ENCODE peak calls at places on chromosomes 3 and 15, in five cellular contexts. E is ascending aorta, S is fibroblast of lung, T is tibial nerve, F is endodermal cell. V is an unnamed sample.

GRCh38 chr3:100640633-100641032 is 31.2 kb downstream of the ADGRG7 start:
- DNase-seq in F (no peak), E (no peak), T (no peak), S (no peak), V (no peak)

GRCh38 chr3:196287066-196287404 is 491 bp downstream of the PCYT1A start:
- DNase-seq in E (no peak), T (no peak), S (peak), F (no peak), V (no peak)

GRCh38 chr15:48330045-48330840 is 986 bp upstream of the DUT start:
- DNase-seq in E (no peak), F (no peak), S (peak), T (no peak), V (no peak)

GRCh38 chr3:14127516-14128161 is 2.8 kb downstream of the TMEM43 start:
- DNase-seq in F (peak), S (no peak), T (no peak), E (no peak), V (no peak)

GRCh38 chr15:98216166-98216565 is 255.7 kb downstream of the ARRDC4 start:
- DNase-seq in F (no peak), T (no peak), E (no peak), S (no peak), V (no peak)

GRCh38 chr3:151909720-151910405 is 36.4 kb downstream of the SUCNR1 start:
- DNase-seq in F (no peak), S (no peak), T (no peak), E (no peak), V (no peak)

GRCh38 chr3:157649511-157649910 is 146.3 kb upstream of the VEPH1 start:
- DNase-seq in S (no peak), E (no peak), T (no peak), F (no peak), V (no peak)

GRCh38 chr3:17431004-17431403 is 311.4 kb downstream of the TBC1D5 start:
- DNase-seq in E (no peak), F (no peak), T (no peak), S (peak), V (no peak)

GRCh38 chr3:9130318-9131110 is 118.9 kb downstream of the SRGAP3 start:
- DNase-seq in S (no peak), E (no peak), T (no peak), F (no peak), V (no peak)

GRCh38 chr3:126419151-126419703 is 24.5 kb downstream of the CFAP100 start:
- DNase-seq in E (no peak), S (no peak), F (peak), T (no peak), V (no peak)

GRCh38 chr15:78617131-78617915 is 3.5 kb downstream of the CHRNA3 start:
- DNase-seq in E (no peak), F (no peak), S (no peak), T (no peak), V (no peak)

GRCh38 chr3:15964605-15965061 is 166.9 kb upstream of the ANKRD28 start:
- DNase-seq in E (no peak), F (peak), T (no peak), S (peak), V (peak)
- H3K4me3 ChIP-seq in E (no peak), F (no peak), T (no peak), S (peak), V (no peak)

GRCh38 chr3:69710153-69710977 is 28.9 kb upstream of the MITF start:
- DNase-seq in F (no peak), E (no peak), S (peak), T (no peak), V (no peak)
- H3K27ac ChIP-seq in F (no peak), E (no peak), S (no peak), T (no peak), V (no peak)

GRCh38 chr3:138186216-138186615 is 885 bp upstream of the ARMC8 start:
- DNase-seq in F (no peak), E (no peak), S (peak), T (no peak), V (peak)
- H3K4me3 ChIP-seq in F (peak), E (peak), S (peak), T (no peak), V (peak)

GRCh38 chr3:197355713-197356112 is 57.3 kb upstream of the DLG1 start:
- DNase-seq in T (no peak), E (no peak), F (no peak), S (no peak), V (no peak)
- H3K27ac ChIP-seq in T (no peak), E (no peak), F (no peak), S (no peak), V (no peak)

DNA sequence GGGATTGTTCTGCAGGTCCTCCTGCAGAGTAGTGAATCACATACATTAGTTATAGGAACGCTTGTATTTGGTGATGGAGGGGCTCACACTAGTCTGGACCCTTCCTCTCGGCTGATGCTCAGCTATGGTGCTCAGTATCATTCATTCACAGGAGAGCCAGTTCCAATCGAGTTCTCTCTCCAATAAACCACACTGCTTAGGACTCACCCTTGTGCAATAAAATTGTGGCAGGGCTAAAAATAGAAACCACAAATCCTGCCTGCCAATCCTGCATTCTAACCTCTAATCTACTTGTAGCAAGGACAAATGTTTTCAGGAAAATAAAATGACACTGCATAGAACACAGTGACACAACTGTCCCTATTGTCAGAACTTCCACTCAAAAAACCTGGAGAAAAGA is 138.4 kb upstream of the TBL1XR1 start:
- DNase-seq in S (peak), F (no peak), E (no peak), T (no peak), V (no peak)
- H3K4me3 ChIP-seq in S (no peak), F (no peak), E (no peak), T (no peak), V (no peak)

DNA sequence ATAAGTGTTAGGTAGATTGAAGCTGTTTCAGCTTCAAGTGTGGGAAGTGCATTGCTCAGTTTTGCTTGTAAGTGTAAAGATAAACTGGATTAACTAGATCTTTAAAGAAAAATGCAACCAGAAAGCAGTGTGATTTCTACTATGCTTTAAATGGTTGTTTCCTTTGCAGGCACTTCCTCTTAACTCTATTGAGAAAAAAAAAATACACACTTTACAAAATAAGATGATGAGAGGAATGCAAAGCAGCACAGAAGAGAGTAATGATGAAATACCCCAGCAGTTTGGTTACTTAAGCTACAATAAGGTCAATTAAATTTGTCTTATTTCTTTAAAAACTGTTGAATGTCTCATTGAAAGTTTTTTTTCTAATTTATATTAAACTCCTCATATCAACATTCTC is 40.8 kb downstream of the DPH6 start:
- DNase-seq in F (no peak), S (no peak), T (no peak), E (no peak), V (no peak)
- H3K27ac ChIP-seq in F (no peak), S (no peak), T (no peak), E (no peak), V (no peak)